ENCODE peak calls at places on chromosomes 3 and 15, in six cellular contexts. F is K562, J is spleen, G is breast epithelium, Z is HepG2, N is suprapubic skin. C is an unnamed sample.

GRCh38 chr3:169399068-169399467 is 264.4 kb downstream of the MECOM start:
- DNase-seq in Z (no peak), J (no peak), F (no peak), N (no peak), G (no peak), C (no peak)

GRCh38 chr3:71031914-71032521 is 551.5 kb downstream of the FOXP1 start:
- DNase-seq in G (no peak), J (peak; percentile 84), N (peak; percentile 66), F (no peak), Z (no peak), C (no peak)

GRCh38 chr15:90559119-90559518 is 29.4 kb downstream of the CRTC3 start:
- DNase-seq in J (no peak), F (no peak), Z (no peak), N (no peak), G (no peak), C (no peak)

GRCh38 chr3:187066228-187066995 is 72.9 kb downstream of the RPL39L start:
- DNase-seq in Z (peak; percentile 65), F (peak; percentile 66), J (no peak), N (no peak), G (no peak), C (no peak)

GRCh38 chr3:45968706-45969105 is 25.4 kb downstream of the CXCR6 start:
- DNase-seq in F (no peak), N (no peak), G (no peak), Z (no peak), J (no peak), C (no peak)

GRCh38 chr15:91803260-91803659 is 50.2 kb upstream of the SLCO3A1 start:
- DNase-seq in F (no peak), N (no peak), G (no peak), J (no peak), Z (no peak), C (no peak)

GRCh38 chr15:39503526-39503925 is 77.4 kb upstream of the THBS1 start:
- DNase-seq in G (no peak), N (no peak), F (no peak), J (no peak), Z (no peak), C (no peak)

GRCh38 chr3:114718071-114718896 is 424.5 kb downstream of the TIGIT start:
- DNase-seq in F (no peak), N (no peak), G (no peak), J (no peak), Z (no peak), C (no peak)

GRCh38 chr3:149199474-149199873 is 22.2 kb downstream of the CP start:
- DNase-seq in J (no peak), Z (no peak), N (no peak), G (no peak), F (no peak), C (no peak)

GRCh38 chr3:40971191-40972168 is 227.8 kb upstream of the CTNNB1 start:
- DNase-seq in G (no peak), F (no peak), N (peak; percentile 79), Z (peak; percentile 53), J (peak; percentile 79), C (peak; percentile 25)

GRCh38 chr15:81268340-81268739 is 55.6 kb downstream of the STARD5 start:
- DNase-seq in F (no peak), J (no peak), G (no peak), Z (no peak), N (no peak), C (no peak)

GRCh38 chr15:57489122-57489521 is 102.6 kb upstream of the MYZAP start:
- DNase-seq in N (no peak), Z (no peak), G (no peak), F (no peak), J (no peak), C (no peak)

GRCh38 chr15:63114465-63114864 is 7.2 kb upstream of the LACTB start:
- DNase-seq in G (no peak), F (no peak), Z (no peak), N (no peak), J (no peak), C (no peak)

GRCh38 chr3:144364797-144365196 is 393.2 kb downstream of the DIPK2A start:
- DNase-seq in N (no peak), F (no peak), G (no peak), J (no peak), Z (no peak), C (no peak)

GRCh38 chr3:127512256-127512655 is 78.3 kb downstream of the TPRA1 start:
- DNase-seq in G (no peak), N (no peak), J (no peak), F (no peak), Z (no peak), C (no peak)

GRCh38 chr3:149316427-149316826 is 17.0 kb downstream of the TM4SF18 start:
- DNase-seq in J (no peak), N (no peak), G (no peak), Z (no peak), F (no peak), C (no peak)

GRCh38 chr3:51269466-51269865 is 115.6 kb upstream of the MANF start:
- DNase-seq in N (no peak), F (no peak), J (no peak), G (no peak), Z (no peak), C (no peak)

GRCh38 chr15:39692464-39693327 is 89.9 kb downstream of the FSIP1 start:
- DNase-seq in J (no peak), F (no peak), N (no peak), Z (no peak), G (no peak), C (no peak)

GRCh38 chr15:22257047-22257667 is 176.8 kb downstream of the OR4M2 start:
- DNase-seq in G (no peak), N (no peak), Z (no peak), F (no peak), J (peak; percentile 71), C (no peak)

GRCh38 chr3:69695933-69696332 is 43.3 kb upstream of the MITF start:
- DNase-seq in F (no peak), G (no peak), J (no peak), N (no peak), Z (no peak), C (no peak)

GRCh38 chr3:72572489-72573007 is 275.7 kb downstream of the SHQ1 start:
- DNase-seq in Z (no peak), G (no peak), N (no peak), F (no peak), J (no peak), C (no peak)

GRCh38 chr3:76400141-76400540 is 614.8 kb upstream of the ZNF717 start:
- DNase-seq in F (no peak), J (no peak), G (no peak), Z (no peak), N (no peak), C (no peak)

GRCh38 chr3:105877625-105877913 is 8.8 kb upstream of the CBLB start:
- DNase-seq in F (no peak), G (no peak), Z (no peak), J (no peak), N (no peak), C (no peak)

GRCh38 chr15:44186724-44187123 is 8.3 kb downstream of the FRMD5 start:
- DNase-seq in N (no peak), G (no peak), Z (no peak), F (no peak), J (no peak), C (no peak)

DNA sequence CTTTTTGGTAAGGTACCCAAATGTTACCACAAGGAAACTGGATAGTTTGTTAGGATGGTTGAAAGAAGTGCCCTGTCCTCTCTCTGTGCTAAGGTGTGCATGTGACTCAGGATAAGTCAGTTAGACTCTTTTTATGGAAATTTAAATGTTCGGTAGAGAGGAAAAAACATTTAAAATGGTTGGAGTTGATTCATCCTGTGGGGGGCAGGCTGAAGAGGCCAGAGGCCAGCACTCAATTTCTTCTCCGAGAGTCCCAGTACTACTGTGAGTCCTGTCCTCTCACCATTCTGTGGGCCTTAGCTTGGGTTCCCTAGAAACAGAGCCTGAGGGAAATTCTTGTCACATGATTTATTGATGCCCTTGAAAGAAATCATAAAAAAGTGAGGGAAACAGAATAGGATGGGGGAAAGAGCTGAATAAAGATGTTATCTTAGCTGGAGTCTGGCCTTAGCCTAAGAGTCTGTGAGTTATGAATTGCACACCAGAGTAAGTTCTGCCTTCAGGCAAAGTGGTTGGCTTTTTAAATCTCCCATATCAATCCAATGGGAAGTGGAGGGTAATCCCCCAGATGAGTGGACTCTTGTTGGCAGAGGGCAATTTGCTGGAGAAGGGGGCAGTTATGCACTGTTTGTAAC is 106.5 kb upstream of the GALNT15 start:
- DNase-seq in G (no peak), N (no peak), J (no peak), F (no peak), Z (no peak), C (no peak)
- TF ChIP-seq POLR2AphosphoS5 in G (no peak), N (no peak), J (no peak), F (no peak), Z (no peak), C (no peak)

GRCh38 chr3:48465531-48466378 is 19.2 kb downstream of the ATRIP start:
- DNase-seq in J (peak; percentile 98), Z (peak; percentile 96), G (peak; percentile 98), F (peak; percentile 75), N (peak; percentile 99), C (peak; percentile 97)
- TF ChIP-seq POLR2A in J (peak; percentile 95), Z (no peak), G (no peak), F (peak; percentile 27), N (peak; percentile 85), C (peak; percentile 98)

DNA sequence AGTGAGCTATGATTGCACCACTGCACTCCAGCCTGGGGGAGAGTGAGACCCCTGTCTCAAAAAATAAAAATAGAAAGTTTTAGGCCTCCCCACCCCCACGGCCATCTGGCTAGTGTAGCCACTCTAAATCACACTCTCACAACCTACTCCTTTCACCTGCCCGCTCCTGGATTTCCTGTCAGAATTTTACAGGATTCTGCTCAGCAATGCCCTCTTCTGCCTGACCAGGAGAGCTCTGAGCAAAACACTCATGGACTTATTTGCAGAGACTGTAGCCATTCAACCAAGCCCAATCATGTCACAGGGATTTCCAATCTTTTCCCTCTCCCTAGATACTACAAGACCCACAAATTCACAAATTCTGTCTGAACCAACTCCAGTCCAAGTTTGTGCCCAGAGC is 242.6 kb upstream of the TPRG1 start:
- DNase-seq in N (no peak), Z (peak; percentile 35), G (no peak), J (no peak), F (no peak), C (no peak)
- TF ChIP-seq POLR2AphosphoS5 in N (no peak), Z (no peak), G (no peak), J (no peak), F (no peak), C (no peak)

GRCh38 chr3:183161552-183162345 is 785 bp downstream of the LAMP3 start:
- DNase-seq in G (no peak), N (no peak), J (peak; percentile 83), Z (no peak), F (no peak), C (peak; percentile 42)
- TF ChIP-seq POLR2A in G (no peak), N (no peak), J (no peak), Z (no peak), F (no peak), C (peak; percentile 59)